ENCODE peak calls at places on chromosomes 1 and 21, in eight cellular contexts. F is right cardiac atrium; I is activated naive CD8-positive, alpha-beta T cell treated with anti-CD3 and anti-CD28 coated beads, Interleukin-2, amount 50 U/mL, for 24 hours; W is stimulated activated CD4-positive, alpha-beta T cell treated with anti-CD3 and anti-CD28 coated beads, Interleukin-4, amount 100 ng/mL, for 1 hour; G is AG04450; E is suprapubic skin; U is GM13976; Y is effector CD4-positive, alpha-beta T cell. K is an unnamed sample.

GRCh38 chr1:46798820-46799219 is at the start of gene CYP4B1:
- DNase-seq in F (peak; percentile 93), I (no peak), W (no peak), G (no peak), E (peak; percentile 86), U (no peak), Y (no peak), K (no peak)

GRCh38 chr1:244339776-244340175 is 111.9 kb downstream of the ADSS2 start:
- DNase-seq in F (no peak), I (no peak), W (no peak), G (no peak), E (no peak), U (no peak), Y (no peak), K (no peak)

GRCh38 chr1:167706931-167707877 is 14.6 kb upstream of the MPZL1 start:
- DNase-seq in F (no peak), I (no peak), W (no peak), G (no peak), E (no peak), U (no peak), Y (no peak), K (no peak)

GRCh38 chr21:29362758-29363157 is 64.0 kb downstream of the BACH1 start:
- DNase-seq in F (no peak), I (no peak), W (no peak), G (no peak), E (no peak), U (no peak), Y (no peak), K (no peak)

GRCh38 chr1:87113313-87113712 is 198.9 kb downstream of the HS2ST1 start:
- DNase-seq in F (peak; percentile 81), I (no peak), W (no peak), G (peak; percentile 51), E (no peak), U (no peak), Y (no peak), K (no peak)

GRCh38 chr1:165854101-165854845 is 26.9 kb downstream of the UCK2 start:
- DNase-seq in F (no peak), I (no peak), W (no peak), G (peak; percentile 74), E (no peak), U (no peak), Y (no peak), K (no peak)

GRCh38 chr1:15671430-15671829 is 12.7 kb upstream of the PLEKHM2 start:
- DNase-seq in F (no peak), I (no peak), W (no peak), G (no peak), E (no peak), U (no peak), Y (no peak), K (no peak)

GRCh38 chr1:198175418-198176170 is 18.8 kb downstream of the NEK7 start:
- DNase-seq in F (no peak), I (no peak), W (no peak), G (no peak), E (no peak), U (no peak), Y (no peak), K (no peak)

GRCh38 chr1:228348708-228349467 is 57.7 kb downstream of the TRIM11 start:
- DNase-seq in F (peak; percentile 5), I (no peak), W (no peak), G (no peak), E (no peak), U (no peak), Y (no peak), K (no peak)